ENCODE peak calls at places on chromosomes 7 and 10, in four cellular contexts. I is NCI-H1092, F is caudate nucleus, T is A172. U is an unnamed sample.

GRCh38 chr7:108406474-108406873 is 49.8 kb downstream of the NRCAM start:
- DNase-seq in T (no peak), I (no peak), F (no peak), U (no peak)

GRCh38 chr7:84837405-84837804 is 349.5 kb downstream of the SEMA3D start:
- DNase-seq in T (peak; percentile 9), I (no peak), F (no peak), U (no peak)

GRCh38 chr10:126247454-126247975 is 140.8 kb downstream of the ADAM12 start:
- DNase-seq in I (no peak), F (no peak), T (peak; percentile 96), U (no peak)

GRCh38 chr10:3783313-3783689 is 1.7 kb downstream of the KLF6 start:
- DNase-seq in I (peak; percentile 21), T (no peak), F (peak; percentile 34), U (no peak)

GRCh38 chr10:116848032-116848911 is 1.0 kb upstream of the ENO4 start:
- DNase-seq in F (peak; percentile 7), I (no peak), T (peak; percentile 8), U (no peak)

GRCh38 chr10:78856421-78856820 is 212.3 kb upstream of the ZMIZ1 start:
- DNase-seq in T (no peak), I (no peak), F (no peak), U (no peak)

GRCh38 chr7:6252310-6252709 is 20.1 kb downstream of the CYTH3 start:
- DNase-seq in T (peak; percentile 85), I (no peak), F (no peak), U (no peak)

GRCh38 chr7:127983804-127984332 is 47.4 kb downstream of the LRRC4 start:
- DNase-seq in I (no peak), T (peak; percentile 14), F (no peak), U (no peak)

GRCh38 chr7:45328397-45329080 is 170.9 kb downstream of the RAMP3 start:
- DNase-seq in T (no peak), F (no peak), I (no peak), U (no peak)

GRCh38 chr7:32490127-32490796 is at the start of gene LSM5:
- DNase-seq in I (peak; percentile 92), F (peak; percentile 87), T (peak; percentile 97), U (peak; percentile 86)

GRCh38 chr7:91519241-91520200 is 255.3 kb downstream of the FZD1 start:
- DNase-seq in I (peak; percentile 86), F (peak; percentile 74), T (peak; percentile 20), U (no peak)

GRCh38 chr10:96440257-96441125 is 73.2 kb downstream of the TLL2 start:
- DNase-seq in F (no peak), T (no peak), I (no peak), U (no peak)

GRCh38 chr10:4034907-4035581 is 250.0 kb upstream of the KLF6 start:
- DNase-seq in I (no peak), T (peak; percentile 47), F (no peak), U (no peak)

GRCh38 chr7:28266377-28266776 is 85.8 kb upstream of the JAZF1 start:
- DNase-seq in I (no peak), F (no peak), T (no peak), U (no peak)

GRCh38 chr10:109977382-109977806 is 30.4 kb upstream of the ADD3 start:
- DNase-seq in I (no peak), F (no peak), T (no peak), U (no peak)

GRCh38 chr7:135672560-135673359 is 10.4 kb downstream of the STMP1 start:
- DNase-seq in T (peak; percentile 70), F (peak; percentile 7), I (peak; percentile 40), U (peak; percentile 35)

GRCh38 chr7:129825554-129826267 is 127.0 kb downstream of the UBE2H start:
- DNase-seq in T (peak; percentile 71), I (peak; percentile 86), F (peak; percentile 61), U (peak; percentile 92)

GRCh38 chr7:128135275-128136214 is 104.3 kb upstream of the LRRC4 start:
- DNase-seq in I (peak; percentile 41), F (peak; percentile 17), T (peak; percentile 28), U (peak; percentile 79)

GRCh38 chr10:36629476-36629875 is 495.9 kb upstream of the ANKRD30A start:
- DNase-seq in I (no peak), T (no peak), F (no peak), U (no peak)

GRCh38 chr7:66654275-66655112 is 25.8 kb downstream of the KCTD7 start:
- DNase-seq in T (peak; percentile 98), I (peak; percentile 99), F (peak; percentile 99), U (peak; percentile 98)

GRCh38 chr7:24283900-24284698 is at the start of gene NPY:
- DNase-seq in F (no peak), T (no peak), I (no peak), U (no peak)

GRCh38 chr7:3979956-3980643 is 679.0 kb downstream of the SDK1 start:
- DNase-seq in F (no peak), T (peak; percentile 92), I (no peak), U (no peak)

GRCh38 chr7:47253650-47254080 is 328.2 kb downstream of the TNS3 start:
- DNase-seq in T (peak; percentile 81), F (peak; percentile 30), I (peak; percentile 30), U (no peak)

GRCh38 chr7:29013062-29013461 is 54.9 kb upstream of the TRIL start:
- DNase-seq in I (no peak), F (no peak), T (no peak), U (no peak)

GRCh38 chr7:101875215-101875846 is 57.9 kb downstream of the CUX1 start:
- DNase-seq in F (peak; percentile 31), I (no peak), T (no peak), U (no peak)

GRCh38 chr7:11784808-11785536 is 47.0 kb downstream of the THSD7A start:
- DNase-seq in T (no peak), I (no peak), F (no peak), U (no peak)

GRCh38 chr10:104300002-104300735 is 31.2 kb downstream of the GSTO2 start:
- DNase-seq in F (no peak), I (no peak), T (peak; percentile 96), U (no peak)

GRCh38 chr7:80923211-80923612 is 4.4 kb upstream of the SEMA3C start:
- DNase-seq in T (no peak), F (no peak), I (peak; percentile 61), U (no peak)

GRCh38 chr10:133134411-133135115 is 25.5 kb upstream of the KNDC1 start:
- DNase-seq in F (no peak), I (no peak), T (no peak), U (no peak)

U was measured in NCI-H1930.